ENCODE peak calls at places on chromosomes 6 and 20, in four cellular contexts. A is SK-N-SH, J is K562, Y is prostate gland. H is an unnamed sample.

GRCh38 chr20:58623579-58624473 is 27.3 kb upstream of the STX16 start:
- DNase-seq in Y (no peak), J (peak), A (peak), H (no peak)

GRCh38 chr20:38985603-38986170 is 23.5 kb downstream of the DHX35 start:
- DNase-seq in Y (no peak), J (no peak), A (no peak), H (no peak)

GRCh38 chr20:15379897-15380296 is 1042.5 kb upstream of the FLRT3 start:
- DNase-seq in Y (no peak), J (no peak), A (no peak), H (no peak)

GRCh38 chr6:153790048-153790447 is 249.0 kb upstream of the OPRM1 start:
- DNase-seq in A (peak), Y (no peak), J (no peak), H (no peak)

GRCh38 chr6:158437571-158437970 is 122.3 kb upstream of the TMEM181 start:
- DNase-seq in Y (no peak), A (no peak), J (no peak), H (peak)

GRCh38 chr6:55003726-55004415 is 157.3 kb downstream of the FAM83B start:
- DNase-seq in J (no peak), Y (no peak), A (no peak), H (no peak)

GRCh38 chr20:58716476-58717277 is 24.1 kb downstream of the NPEPL1 start:
- DNase-seq in Y (peak), J (no peak), A (peak), H (peak)

GRCh38 chr6:147407571-147407970 is 100.9 kb upstream of the SAMD5 start:
- DNase-seq in J (no peak), Y (no peak), A (no peak), H (no peak)

GRCh38 chr6:139519571-139520031 is 145.2 kb upstream of the CITED2 start:
- DNase-seq in A (no peak), J (no peak), Y (no peak), H (no peak)

GRCh38 chr20:19497064-19497463 is 261.0 kb upstream of the RIN2 start:
- DNase-seq in J (no peak), Y (no peak), A (no peak), H (no peak)

GRCh38 chr6:116206231-116206903 is 47.5 kb downstream of the TSPYL4 start:
- DNase-seq in J (no peak), A (no peak), Y (no peak), H (no peak)

GRCh38 chr20:33490023-33490933 is at the start of gene CBFA2T2:
- DNase-seq in Y (no peak), A (no peak), J (no peak), H (no peak)

GRCh38 chr6:138105880-138106664 is 1.1 kb downstream of the PERP start:
- DNase-seq in A (no peak), J (no peak), Y (peak), H (no peak)

GRCh38 chr6:373773-374724 is 17.5 kb upstream of the IRF4 start:
- DNase-seq in J (no peak), A (no peak), Y (no peak), H (no peak)

GRCh38 chr6:18034798-18035202 is 47.4 kb upstream of the KIF13A start:
- DNase-seq in J (peak), A (no peak), Y (no peak), H (no peak)

GRCh38 chr20:62774762-62775161 is 21.5 kb upstream of the MRGBP start:
- DNase-seq in A (no peak), J (peak), Y (no peak), H (no peak)

GRCh38 chr20:31988430-31989015 is 20.6 kb downstream of the XKR7 start:
- DNase-seq in J (no peak), A (no peak), Y (no peak), H (no peak)

GRCh38 chr20:46325788-46326472 is 17.6 kb upstream of the CDH22 start:
- DNase-seq in Y (no peak), A (no peak), J (no peak), H (no peak)

GRCh38 chr6:37516076-37516919 is 16.6 kb upstream of the CCDC167 start:
- DNase-seq in Y (peak), A (peak), J (no peak), H (no peak)

GRCh38 chr20:62367483-62368302 is 581 bp upstream of the LAMA5 start:
- DNase-seq in J (no peak), A (peak), Y (no peak), H (no peak)

GRCh38 chr6:99425647-99426453 is 742 bp upstream of the PNISR start:
- DNase-seq in Y (peak), A (peak), J (peak), H (peak)

GRCh38 chr6:11969092-11969491 is 43.0 kb upstream of the HIVEP1 start:
- DNase-seq in A (no peak), Y (no peak), J (no peak), H (no peak)

GRCh38 chr6:166554316-166554715 is 32.2 kb downstream of the RAMACL start:
- DNase-seq in J (no peak), A (no peak), Y (no peak), H (no peak)

GRCh38 chr6:107618672-107619071 is 128.8 kb downstream of the SOBP start:
- DNase-seq in Y (no peak), J (no peak), A (no peak), H (no peak)

GRCh38 chr6:57172136-57173055 is at the start of gene BAG2:
- DNase-seq in Y (peak), A (peak), J (peak), H (peak)

GRCh38 chr6:57174511-57174907 is 2.4 kb downstream of the BAG2 start:
- DNase-seq in J (no peak), Y (no peak), A (no peak), H (no peak)

GRCh38 chr6:57177545-57178225 is 5.6 kb downstream of the BAG2 start:
- DNase-seq in A (no peak), Y (no peak), J (no peak), H (no peak)

GRCh38 chr6:57173056-57173885 is 1.1 kb downstream of the BAG2 start:
- DNase-seq in Y (no peak), J (no peak), A (peak), H (no peak)

DNA sequence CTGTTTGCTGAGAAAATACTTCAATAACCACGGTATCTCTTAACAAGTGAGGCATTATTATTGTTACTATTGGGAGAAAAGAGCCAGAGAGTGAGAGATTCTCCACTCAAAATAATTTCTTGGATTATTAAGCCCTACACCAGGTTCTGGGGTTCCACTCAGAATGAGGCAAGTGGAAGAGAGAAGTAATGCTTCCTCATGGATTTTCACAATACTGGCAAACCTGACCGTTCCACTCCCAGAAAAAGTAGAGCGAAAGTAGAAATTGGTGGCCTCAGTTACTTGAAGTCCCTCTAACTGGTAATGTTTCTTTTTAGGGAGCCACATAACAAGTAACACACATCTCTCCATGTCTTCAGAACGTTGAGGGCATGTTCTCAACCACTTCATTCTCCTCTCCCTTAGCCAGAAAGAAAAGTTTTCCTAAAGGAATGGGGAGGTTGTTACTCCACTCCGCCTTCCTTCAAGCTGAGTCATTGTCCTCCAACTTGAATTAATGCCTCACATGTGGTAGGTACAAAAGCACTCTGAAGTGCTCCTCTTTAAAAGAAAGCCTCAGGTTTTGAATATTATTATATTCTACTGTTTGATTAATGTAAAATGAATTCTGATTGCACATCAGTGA is 1.9 kb downstream of the BAG2 start:
- DNase-seq in J (no peak), A (peak), Y (no peak), H (no peak)
- H3K4me3 ChIP-seq in J (peak), A (peak), Y (peak), H (peak)

GRCh38 chr6:27834879-27835549 is 77.2 kb downstream of the OR2B2 start:
- DNase-seq in Y (no peak), A (no peak), J (peak), H (no peak)

GRCh38 chr6:27839303-27840081 is 72.7 kb downstream of the OR2B2 start:
- DNase-seq in A (peak), J (no peak), Y (peak), H (no peak)

GRCh38 chr6:27837636-27838512 is 74.3 kb downstream of the OR2B2 start:
- DNase-seq in A (peak), Y (peak), J (peak), H (peak)

GRCh38 chr6:27836080-27836782 is 76.0 kb downstream of the OR2B2 start:
- DNase-seq in Y (no peak), J (no peak), A (no peak), H (no peak)

GRCh38 chr6:27836783-27837635 is 75.2 kb downstream of the OR2B2 start:
- DNase-seq in A (peak), J (peak), Y (peak), H (no peak)
- TF ChIP-seq POLR2AphosphoS5 in A (peak), J (peak), Y (peak), H (peak)

DNA sequence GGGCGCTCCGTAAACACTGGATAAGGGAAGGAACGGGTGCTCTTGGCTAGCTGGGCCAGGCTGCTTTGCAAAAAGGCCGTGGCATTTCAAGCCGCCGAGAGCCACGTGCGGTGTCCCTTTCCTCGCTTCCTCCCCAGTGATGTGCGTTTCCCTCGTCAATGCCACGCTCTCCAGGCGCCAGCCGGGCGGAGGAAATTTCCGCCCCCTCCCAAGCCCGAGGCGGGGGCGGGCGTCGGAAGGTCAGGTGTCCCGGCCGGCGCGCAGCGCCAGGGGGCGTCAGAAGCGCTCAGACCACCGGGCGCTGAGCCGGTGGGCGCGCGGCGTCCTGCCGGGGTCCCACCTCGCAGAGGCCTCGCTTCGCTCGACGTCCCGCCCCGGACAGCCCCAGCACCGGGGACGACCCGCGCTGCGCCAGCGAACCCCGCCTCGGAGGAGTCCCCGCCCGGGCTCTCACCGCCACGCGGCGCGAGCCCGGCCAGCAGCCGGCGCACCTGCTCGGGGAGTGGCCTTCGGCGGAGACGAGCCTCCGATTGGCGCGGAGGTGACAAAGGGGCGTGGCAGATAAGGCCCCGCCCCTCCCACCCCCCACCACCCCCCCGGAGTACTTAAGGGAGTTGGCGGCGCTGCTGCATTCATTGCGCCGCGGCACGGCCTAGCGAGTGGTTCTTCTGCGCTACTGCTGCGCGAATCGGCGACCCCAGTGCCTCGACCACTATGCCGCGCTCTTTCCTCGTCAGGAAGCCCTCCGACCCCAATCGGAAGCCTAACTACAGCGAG is at the start of gene SNAI1:
- DNase-seq in Y (peak), A (peak), J (peak), H (peak)
- TF ChIP-seq CTCF in Y (peak), A (peak), J (peak), H (peak)

GRCh38 chr6:150721411-150722266 is 122.0 kb downstream of the PLEKHG1 start:
- DNase-seq in J (no peak), A (no peak), Y (no peak), H (no peak)

GRCh38 chr6:150723857-150724256 is 124.2 kb downstream of the PLEKHG1 start:
- DNase-seq in A (no peak), J (no peak), Y (no peak), H (no peak)

GRCh38 chr6:150725795-150726194 is 126.1 kb downstream of the PLEKHG1 start:
- DNase-seq in A (no peak), Y (no peak), J (no peak), H (no peak)

GRCh38 chr6:150720774-150721233 is 121.1 kb downstream of the PLEKHG1 start:
- DNase-seq in A (no peak), J (no peak), Y (no peak), H (no peak)

GRCh38 chr6:150723056-150723658 is 123.5 kb downstream of the PLEKHG1 start:
- DNase-seq in J (no peak), Y (no peak), A (no peak), H (no peak)
- H3K4me3 ChIP-seq in J (no peak), Y (no peak), A (no peak), H (no peak)

GRCh38 chr6:155188707-155189496 is 74.9 kb upstream of the CLDN20 start:
- DNase-seq in A (no peak), J (no peak), Y (no peak), H (no peak)

GRCh38 chr6:155190667-155191066 is 73.1 kb upstream of the CLDN20 start:
- DNase-seq in Y (no peak), J (no peak), A (no peak), H (no peak)

GRCh38 chr6:155186052-155186658 is 77.7 kb upstream of the CLDN20 start:
- DNase-seq in A (no peak), J (no peak), Y (no peak), H (no peak)

GRCh38 chr6:155187096-155187495 is 76.7 kb upstream of the CLDN20 start:
- DNase-seq in J (no peak), A (no peak), Y (no peak), H (no peak)

DNA sequence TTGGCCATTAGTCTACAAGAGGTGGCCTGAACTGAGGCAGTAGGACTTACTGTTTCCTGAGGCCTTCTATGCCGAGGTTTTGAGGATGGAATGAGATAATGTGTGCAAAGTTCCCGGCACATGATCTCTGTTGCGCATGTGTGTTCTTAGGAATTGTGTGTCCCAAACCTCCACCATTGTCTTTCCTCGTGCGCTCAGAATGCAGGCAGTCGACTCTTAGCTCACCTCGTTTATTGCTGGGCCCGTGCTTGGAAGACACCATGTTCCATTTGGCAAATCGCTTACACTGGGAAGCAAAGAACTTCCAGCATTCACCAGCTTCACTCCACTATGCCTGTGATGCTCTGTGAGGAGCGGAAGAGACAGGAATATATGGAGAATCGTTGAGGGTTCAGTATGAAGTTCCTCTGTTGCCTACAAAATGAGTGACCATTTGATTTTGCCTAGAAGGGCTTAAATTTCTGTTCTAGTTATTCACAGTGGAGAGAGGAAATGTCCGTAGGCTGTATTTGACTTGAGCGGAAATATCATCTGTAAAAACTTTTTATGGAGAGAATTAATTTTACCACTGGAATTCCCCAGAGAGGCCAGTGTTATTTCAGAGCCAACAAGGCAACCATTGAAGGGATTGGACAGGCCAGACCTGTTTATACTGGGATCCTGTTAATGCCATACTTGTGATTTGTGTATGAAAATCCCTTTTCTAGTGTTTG is 75.7 kb upstream of the CLDN20 start:
- DNase-seq in Y (peak), J (no peak), A (no peak), H (no peak)
- TF ChIP-seq POLR2AphosphoS5 in Y (peak), J (no peak), A (no peak), H (no peak)

GRCh38 chr6:133895573-133896343 is 6.8 kb downstream of the TCF21 start:
- DNase-seq in A (no peak), J (no peak), Y (no peak), H (no peak)
- TF ChIP-seq CTCF in A (no peak), J (no peak), Y (no peak), H (no peak)

GRCh38 chr6:75609639-75610590 is 8.2 kb downstream of the SENP6 start:
- DNase-seq in Y (no peak), A (no peak), J (no peak), H (no peak)

GRCh38 chr6:75611011-75611701 is 9.5 kb downstream of the SENP6 start:
- DNase-seq in J (no peak), Y (no peak), A (no peak), H (no peak)

GRCh38 chr6:75612434-75612833 is 10.8 kb downstream of the SENP6 start:
- DNase-seq in Y (no peak), J (no peak), A (no peak), H (no peak)

GRCh38 chr6:75612921-75613534 is 11.3 kb downstream of the SENP6 start:
- DNase-seq in J (no peak), Y (no peak), A (no peak), H (no peak)

DNA sequence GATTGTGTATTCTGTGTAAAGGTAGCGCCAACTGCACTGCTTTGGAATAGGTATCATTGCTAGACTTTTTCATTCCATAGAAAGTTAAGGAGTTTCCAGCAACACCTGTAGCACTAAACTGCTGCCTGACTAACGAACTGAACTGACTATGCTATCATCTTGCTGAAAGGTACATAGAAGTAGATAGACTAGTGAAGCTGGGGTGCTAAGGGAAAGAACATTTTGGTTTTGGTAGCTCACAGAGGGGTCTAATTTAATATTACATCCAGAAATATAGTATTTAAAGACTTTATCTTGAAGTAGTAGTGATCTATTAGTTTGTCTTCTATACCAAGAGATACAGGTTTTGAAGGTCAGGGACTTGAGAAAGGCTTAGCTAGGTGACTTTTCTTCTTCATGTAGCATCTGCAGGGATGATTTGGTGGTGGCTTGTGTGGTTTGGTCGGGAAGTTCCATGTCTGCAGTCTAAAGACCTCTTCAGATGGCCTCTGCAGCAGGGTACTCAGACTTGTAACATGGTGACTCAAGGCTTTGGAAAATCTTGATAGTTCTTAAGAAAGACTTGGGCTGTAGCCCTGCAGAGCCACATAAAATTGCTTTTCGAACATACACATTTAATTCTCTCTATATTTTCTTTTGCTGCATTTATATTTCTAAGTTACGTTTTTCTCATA is 10.2 kb downstream of the SENP6 start:
- DNase-seq in A (no peak), Y (no peak), J (no peak), H (no peak)
- H3K4me3 ChIP-seq in A (no peak), Y (no peak), J (no peak), H (no peak)

DNA sequence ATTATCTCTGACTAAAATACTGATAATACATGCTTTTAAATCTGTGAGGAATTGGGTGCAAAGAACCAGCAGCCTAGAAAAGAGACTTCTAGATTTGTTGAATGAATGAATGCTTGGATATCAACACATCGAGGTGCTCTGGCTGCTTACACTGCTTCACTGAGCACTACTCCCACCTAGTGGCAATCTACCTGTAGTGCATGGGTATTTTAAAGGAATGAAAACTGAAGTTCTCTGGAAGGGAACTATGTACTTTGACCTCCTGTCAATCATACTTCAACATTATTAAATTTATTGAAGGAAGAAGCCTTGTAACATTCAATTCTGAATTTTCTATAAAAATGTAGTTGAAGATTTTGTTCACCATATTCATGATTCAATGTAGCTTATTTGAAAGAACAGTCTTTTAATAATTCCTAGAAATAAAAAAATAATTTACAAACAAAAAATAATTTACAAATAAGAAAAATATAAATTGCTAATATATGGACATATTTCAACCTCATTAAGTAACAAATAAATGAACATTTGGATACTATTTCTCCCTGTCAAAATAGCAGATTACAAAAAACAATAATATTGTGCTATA is 111.2 kb upstream of the MMS22L start:
- DNase-seq in A (peak), Y (peak), J (peak), H (no peak)
- TF ChIP-seq POLR2AphosphoS5 in A (no peak), Y (no peak), J (no peak), H (no peak)